ENCODE peak calls at places on chromosome 22, in seven cellular contexts. One of them, this sample, is unnamed.

GRCh38 chr22:37292641-37293040 is 10.3 kb downstream of the CYTH4 start:
- DNase-seq in activated T-helper 9 cell treated with anti-CD3 and anti-CD28 coated beads, Interleukin-2, amount 50 U/mL, for 16 hours: no peak
- DNase-seq in NCI-H2081: no peak
- DNase-seq in T-helper 9 cell: no peak
- DNase-seq in CD8-positive, alpha-beta memory T cell: no peak
- DNase-seq in DND-41: no peak
- DNase-seq in AG10803: no peak
- DNase-seq in this sample: no peak

GRCh38 chr22:48890693-48891554 is 936.7 kb downstream of the BRD1 start:
- DNase-seq in activated T-helper 9 cell treated with anti-CD3 and anti-CD28 coated beads, Interleukin-2, amount 50 U/mL, for 16 hours: no peak
- DNase-seq in NCI-H2081: no peak
- DNase-seq in T-helper 9 cell: no peak
- DNase-seq in CD8-positive, alpha-beta memory T cell: no peak
- DNase-seq in DND-41: no peak
- DNase-seq in AG10803: no peak
- DNase-seq in this sample: no peak

GRCh38 chr22:20909543-20910303 is 7.5 kb upstream of the CRKL start:
- DNase-seq in activated T-helper 9 cell treated with anti-CD3 and anti-CD28 coated beads, Interleukin-2, amount 50 U/mL, for 16 hours: no peak
- DNase-seq in NCI-H2081: no peak
- DNase-seq in T-helper 9 cell: no peak
- DNase-seq in CD8-positive, alpha-beta memory T cell: no peak
- DNase-seq in DND-41: no peak
- DNase-seq in AG10803: no peak
- DNase-seq in this sample: no peak

GRCh38 chr22:42585096-42585495 is 29.6 kb downstream of the POLDIP3 start:
- DNase-seq in activated T-helper 9 cell treated with anti-CD3 and anti-CD28 coated beads, Interleukin-2, amount 50 U/mL, for 16 hours: no peak
- DNase-seq in NCI-H2081: no peak
- DNase-seq in T-helper 9 cell: no peak
- DNase-seq in CD8-positive, alpha-beta memory T cell: no peak
- DNase-seq in DND-41: no peak
- DNase-seq in AG10803: no peak
- DNase-seq in this sample: no peak

GRCh38 chr22:18048441-18048898 is 24.1 kb upstream of the MICAL3 start:
- DNase-seq in activated T-helper 9 cell treated with anti-CD3 and anti-CD28 coated beads, Interleukin-2, amount 50 U/mL, for 16 hours: no peak
- DNase-seq in NCI-H2081: no peak
- DNase-seq in T-helper 9 cell: no peak
- DNase-seq in CD8-positive, alpha-beta memory T cell: no peak
- DNase-seq in DND-41: no peak
- DNase-seq in AG10803: peak; percentile 70
- DNase-seq in this sample: peak; percentile 56

GRCh38 chr22:48975886-48976285 is 851.8 kb downstream of the BRD1 start:
- DNase-seq in activated T-helper 9 cell treated with anti-CD3 and anti-CD28 coated beads, Interleukin-2, amount 50 U/mL, for 16 hours: no peak
- DNase-seq in NCI-H2081: no peak
- DNase-seq in T-helper 9 cell: no peak
- DNase-seq in CD8-positive, alpha-beta memory T cell: no peak
- DNase-seq in DND-41: no peak
- DNase-seq in AG10803: no peak
- DNase-seq in this sample: no peak

GRCh38 chr22:49900441-49901230 is 17.6 kb downstream of the ALG12 start:
- DNase-seq in activated T-helper 9 cell treated with anti-CD3 and anti-CD28 coated beads, Interleukin-2, amount 50 U/mL, for 16 hours: no peak
- DNase-seq in NCI-H2081: no peak
- DNase-seq in T-helper 9 cell: no peak
- DNase-seq in CD8-positive, alpha-beta memory T cell: no peak
- DNase-seq in DND-41: no peak
- DNase-seq in AG10803: no peak
- DNase-seq in this sample: no peak

GRCh38 chr22:38314992-38315800 is 2.0 kb downstream of the CSNK1E start:
- DNase-seq in activated T-helper 9 cell treated with anti-CD3 and anti-CD28 coated beads, Interleukin-2, amount 50 U/mL, for 16 hours: no peak
- DNase-seq in NCI-H2081: no peak
- DNase-seq in T-helper 9 cell: no peak
- DNase-seq in CD8-positive, alpha-beta memory T cell: peak; percentile 35
- DNase-seq in DND-41: peak; percentile 30
- DNase-seq in AG10803: peak; percentile 40
- DNase-seq in this sample: no peak

GRCh38 chr22:18113680-18114394 is 3.2 kb downstream of the TUBA8 start:
- DNase-seq in activated T-helper 9 cell treated with anti-CD3 and anti-CD28 coated beads, Interleukin-2, amount 50 U/mL, for 16 hours: no peak
- DNase-seq in NCI-H2081: no peak
- DNase-seq in T-helper 9 cell: no peak
- DNase-seq in CD8-positive, alpha-beta memory T cell: no peak
- DNase-seq in DND-41: no peak
- DNase-seq in AG10803: no peak
- DNase-seq in this sample: no peak

GRCh38 chr22:17569971-17570511 is 6.7 kb downstream of the SLC25A18 start:
- DNase-seq in activated T-helper 9 cell treated with anti-CD3 and anti-CD28 coated beads, Interleukin-2, amount 50 U/mL, for 16 hours: no peak
- DNase-seq in NCI-H2081: no peak
- DNase-seq in T-helper 9 cell: no peak
- DNase-seq in CD8-positive, alpha-beta memory T cell: no peak
- DNase-seq in DND-41: no peak
- DNase-seq in AG10803: no peak
- DNase-seq in this sample: no peak

GRCh38 chr22:43895986-43896645 is 4.3 kb upstream of the PNPLA5 start:
- DNase-seq in activated T-helper 9 cell treated with anti-CD3 and anti-CD28 coated beads, Interleukin-2, amount 50 U/mL, for 16 hours: no peak
- DNase-seq in NCI-H2081: no peak
- DNase-seq in T-helper 9 cell: no peak
- DNase-seq in CD8-positive, alpha-beta memory T cell: no peak
- DNase-seq in DND-41: no peak
- DNase-seq in AG10803: no peak
- DNase-seq in this sample: no peak

GRCh38 chr22:26860233-26860765 is 202.9 kb downstream of the MIAT start:
- DNase-seq in activated T-helper 9 cell treated with anti-CD3 and anti-CD28 coated beads, Interleukin-2, amount 50 U/mL, for 16 hours: no peak
- DNase-seq in NCI-H2081: no peak
- DNase-seq in T-helper 9 cell: no peak
- DNase-seq in CD8-positive, alpha-beta memory T cell: no peak
- DNase-seq in DND-41: no peak
- DNase-seq in AG10803: no peak
- DNase-seq in this sample: no peak

GRCh38 chr22:25823276-25823675 is 81.3 kb downstream of the MYO18B start:
- DNase-seq in activated T-helper 9 cell treated with anti-CD3 and anti-CD28 coated beads, Interleukin-2, amount 50 U/mL, for 16 hours: no peak
- DNase-seq in NCI-H2081: no peak
- DNase-seq in T-helper 9 cell: no peak
- DNase-seq in CD8-positive, alpha-beta memory T cell: no peak
- DNase-seq in DND-41: no peak
- DNase-seq in AG10803: no peak
- DNase-seq in this sample: no peak

GRCh38 chr22:38032681-38033521 is 24.3 kb upstream of the PICK1 start:
- DNase-seq in activated T-helper 9 cell treated with anti-CD3 and anti-CD28 coated beads, Interleukin-2, amount 50 U/mL, for 16 hours: no peak
- DNase-seq in NCI-H2081: no peak
- DNase-seq in T-helper 9 cell: no peak
- DNase-seq in CD8-positive, alpha-beta memory T cell: no peak
- DNase-seq in DND-41: no peak
- DNase-seq in AG10803: peak; percentile 68
- DNase-seq in this sample: peak; percentile 52

GRCh38 chr22:21975273-21975672 is 7.3 kb downstream of the TOP3B start:
- DNase-seq in activated T-helper 9 cell treated with anti-CD3 and anti-CD28 coated beads, Interleukin-2, amount 50 U/mL, for 16 hours: no peak
- DNase-seq in NCI-H2081: peak; percentile 6
- DNase-seq in T-helper 9 cell: no peak
- DNase-seq in CD8-positive, alpha-beta memory T cell: no peak
- DNase-seq in DND-41: no peak
- DNase-seq in AG10803: no peak
- DNase-seq in this sample: no peak

GRCh38 chr22:22883090-22883727 is 4.4 kb upstream of the IGLL5 start:
- DNase-seq in activated T-helper 9 cell treated with anti-CD3 and anti-CD28 coated beads, Interleukin-2, amount 50 U/mL, for 16 hours: no peak
- DNase-seq in NCI-H2081: no peak
- DNase-seq in T-helper 9 cell: no peak
- DNase-seq in CD8-positive, alpha-beta memory T cell: no peak
- DNase-seq in DND-41: no peak
- DNase-seq in AG10803: no peak
- DNase-seq in this sample: no peak

GRCh38 chr22:47166446-47167016 is 404.1 kb downstream of the TBC1D22A start:
- DNase-seq in activated T-helper 9 cell treated with anti-CD3 and anti-CD28 coated beads, Interleukin-2, amount 50 U/mL, for 16 hours: no peak
- DNase-seq in NCI-H2081: no peak
- DNase-seq in T-helper 9 cell: no peak
- DNase-seq in CD8-positive, alpha-beta memory T cell: no peak
- DNase-seq in DND-41: no peak
- DNase-seq in AG10803: no peak
- DNase-seq in this sample: no peak

GRCh38 chr22:41888638-41889200 is 26.2 kb downstream of the SHISA8 start:
- DNase-seq in activated T-helper 9 cell treated with anti-CD3 and anti-CD28 coated beads, Interleukin-2, amount 50 U/mL, for 16 hours: no peak
- DNase-seq in NCI-H2081: no peak
- DNase-seq in T-helper 9 cell: no peak
- DNase-seq in CD8-positive, alpha-beta memory T cell: no peak
- DNase-seq in DND-41: no peak
- DNase-seq in AG10803: peak; percentile 62
- DNase-seq in this sample: peak; percentile 62

GRCh38 chr22:41932353-41932752 is 5.7 kb upstream of the TNFRSF13C start:
- DNase-seq in activated T-helper 9 cell treated with anti-CD3 and anti-CD28 coated beads, Interleukin-2, amount 50 U/mL, for 16 hours: no peak
- DNase-seq in NCI-H2081: no peak
- DNase-seq in T-helper 9 cell: no peak
- DNase-seq in CD8-positive, alpha-beta memory T cell: no peak
- DNase-seq in DND-41: no peak
- DNase-seq in AG10803: no peak
- DNase-seq in this sample: no peak

GRCh38 chr22:30398685-30399680 is 2.2 kb downstream of the SEC14L2 start:
- DNase-seq in activated T-helper 9 cell treated with anti-CD3 and anti-CD28 coated beads, Interleukin-2, amount 50 U/mL, for 16 hours: no peak
- DNase-seq in NCI-H2081: no peak
- DNase-seq in T-helper 9 cell: no peak
- DNase-seq in CD8-positive, alpha-beta memory T cell: peak; percentile 21
- DNase-seq in DND-41: peak; percentile 85
- DNase-seq in AG10803: no peak
- DNase-seq in this sample: peak; percentile 35

GRCh38 chr22:40511604-40512003 is 124.9 kb downstream of the MRTFA start:
- DNase-seq in activated T-helper 9 cell treated with anti-CD3 and anti-CD28 coated beads, Interleukin-2, amount 50 U/mL, for 16 hours: no peak
- DNase-seq in NCI-H2081: no peak
- DNase-seq in T-helper 9 cell: no peak
- DNase-seq in CD8-positive, alpha-beta memory T cell: no peak
- DNase-seq in DND-41: no peak
- DNase-seq in AG10803: peak; percentile 54
- DNase-seq in this sample: no peak

GRCh38 chr22:37401401-37401859 is 25.8 kb downstream of the ELFN2 start:
- DNase-seq in activated T-helper 9 cell treated with anti-CD3 and anti-CD28 coated beads, Interleukin-2, amount 50 U/mL, for 16 hours: no peak
- DNase-seq in NCI-H2081: no peak
- DNase-seq in T-helper 9 cell: no peak
- DNase-seq in CD8-positive, alpha-beta memory T cell: no peak
- DNase-seq in DND-41: no peak
- DNase-seq in AG10803: peak; percentile 47
- DNase-seq in this sample: no peak

GRCh38 chr22:39518124-39518786 is 2.1 kb upstream of the ATF4 start:
- DNase-seq in activated T-helper 9 cell treated with anti-CD3 and anti-CD28 coated beads, Interleukin-2, amount 50 U/mL, for 16 hours: no peak
- DNase-seq in NCI-H2081: no peak
- DNase-seq in T-helper 9 cell: no peak
- DNase-seq in CD8-positive, alpha-beta memory T cell: no peak
- DNase-seq in DND-41: no peak
- DNase-seq in AG10803: no peak
- DNase-seq in this sample: no peak

GRCh38 chr22:26674211-26675190 is 17.1 kb downstream of the MIAT start:
- DNase-seq in activated T-helper 9 cell treated with anti-CD3 and anti-CD28 coated beads, Interleukin-2, amount 50 U/mL, for 16 hours: no peak
- DNase-seq in NCI-H2081: no peak
- DNase-seq in T-helper 9 cell: no peak
- DNase-seq in CD8-positive, alpha-beta memory T cell: no peak
- DNase-seq in DND-41: peak; percentile 44
- DNase-seq in AG10803: no peak
- DNase-seq in this sample: no peak

GRCh38 chr22:23749747-23750373 is 1.1 kb downstream of the ZNF70 start:
- DNase-seq in activated T-helper 9 cell treated with anti-CD3 and anti-CD28 coated beads, Interleukin-2, amount 50 U/mL, for 16 hours: no peak
- DNase-seq in NCI-H2081: no peak
- DNase-seq in T-helper 9 cell: no peak
- DNase-seq in CD8-positive, alpha-beta memory T cell: no peak
- DNase-seq in DND-41: no peak
- DNase-seq in AG10803: no peak
- DNase-seq in this sample: no peak

GRCh38 chr22:46036558-46037408 is 59.8 kb upstream of the WNT7B start:
- DNase-seq in activated T-helper 9 cell treated with anti-CD3 and anti-CD28 coated beads, Interleukin-2, amount 50 U/mL, for 16 hours: no peak
- DNase-seq in NCI-H2081: peak; percentile 66
- DNase-seq in T-helper 9 cell: no peak
- DNase-seq in CD8-positive, alpha-beta memory T cell: peak; percentile 73
- DNase-seq in DND-41: peak; percentile 48
- DNase-seq in AG10803: no peak
- DNase-seq in this sample: no peak

GRCh38 chr22:50276143-50276542 is 6.0 kb upstream of the MAPK11 start:
- DNase-seq in activated T-helper 9 cell treated with anti-CD3 and anti-CD28 coated beads, Interleukin-2, amount 50 U/mL, for 16 hours: peak; percentile 9
- DNase-seq in NCI-H2081: no peak
- DNase-seq in T-helper 9 cell: peak; percentile 40
- DNase-seq in CD8-positive, alpha-beta memory T cell: peak; percentile 40
- DNase-seq in DND-41: peak; percentile 56
- DNase-seq in AG10803: peak; percentile 75
- DNase-seq in this sample: peak; percentile 31

GRCh38 chr22:38788417-38788816 is 5.5 kb downstream of the DNAL4 start:
- DNase-seq in activated T-helper 9 cell treated with anti-CD3 and anti-CD28 coated beads, Interleukin-2, amount 50 U/mL, for 16 hours: no peak
- DNase-seq in NCI-H2081: no peak
- DNase-seq in T-helper 9 cell: no peak
- DNase-seq in CD8-positive, alpha-beta memory T cell: no peak
- DNase-seq in DND-41: no peak
- DNase-seq in AG10803: peak; percentile 96
- DNase-seq in this sample: peak; percentile 87

GRCh38 chr22:20229916-20230775 is 38.0 kb downstream of the RTN4R start:
- DNase-seq in activated T-helper 9 cell treated with anti-CD3 and anti-CD28 coated beads, Interleukin-2, amount 50 U/mL, for 16 hours: no peak
- DNase-seq in NCI-H2081: peak; percentile 42
- DNase-seq in T-helper 9 cell: no peak
- DNase-seq in CD8-positive, alpha-beta memory T cell: no peak
- DNase-seq in DND-41: no peak
- DNase-seq in AG10803: no peak
- DNase-seq in this sample: no peak

GRCh38 chr22:26589367-26589844 is 526 bp downstream of the TPST2 start:
- DNase-seq in activated T-helper 9 cell treated with anti-CD3 and anti-CD28 coated beads, Interleukin-2, amount 50 U/mL, for 16 hours: no peak
- DNase-seq in NCI-H2081: no peak
- DNase-seq in T-helper 9 cell: peak; percentile 13
- DNase-seq in CD8-positive, alpha-beta memory T cell: no peak
- DNase-seq in DND-41: peak; percentile 42
- DNase-seq in AG10803: peak; percentile 34
- DNase-seq in this sample: peak; percentile 45

GRCh38 chr22:44752285-44753188 is at the start of gene ARHGAP8:
- DNase-seq in activated T-helper 9 cell treated with anti-CD3 and anti-CD28 coated beads, Interleukin-2, amount 50 U/mL, for 16 hours: no peak
- DNase-seq in NCI-H2081: peak; percentile 36
- DNase-seq in T-helper 9 cell: no peak
- DNase-seq in CD8-positive, alpha-beta memory T cell: peak; percentile 13
- DNase-seq in DND-41: no peak
- DNase-seq in AG10803: no peak
- DNase-seq in this sample: no peak

GRCh38 chr22:47148510-47148909 is 386.1 kb downstream of the TBC1D22A start:
- DNase-seq in activated T-helper 9 cell treated with anti-CD3 and anti-CD28 coated beads, Interleukin-2, amount 50 U/mL, for 16 hours: no peak
- DNase-seq in NCI-H2081: no peak
- DNase-seq in T-helper 9 cell: no peak
- DNase-seq in CD8-positive, alpha-beta memory T cell: no peak
- DNase-seq in DND-41: no peak
- DNase-seq in AG10803: no peak
- DNase-seq in this sample: no peak

GRCh38 chr22:23536821-23537345 is 43.2 kb downstream of the IGLL1 start:
- DNase-seq in activated T-helper 9 cell treated with anti-CD3 and anti-CD28 coated beads, Interleukin-2, amount 50 U/mL, for 16 hours: no peak
- DNase-seq in NCI-H2081: no peak
- DNase-seq in T-helper 9 cell: no peak
- DNase-seq in CD8-positive, alpha-beta memory T cell: no peak
- DNase-seq in DND-41: no peak
- DNase-seq in AG10803: no peak
- DNase-seq in this sample: no peak

GRCh38 chr22:47266329-47266728 is 503.9 kb downstream of the TBC1D22A start:
- DNase-seq in activated T-helper 9 cell treated with anti-CD3 and anti-CD28 coated beads, Interleukin-2, amount 50 U/mL, for 16 hours: no peak
- DNase-seq in NCI-H2081: no peak
- DNase-seq in T-helper 9 cell: no peak
- DNase-seq in CD8-positive, alpha-beta memory T cell: no peak
- DNase-seq in DND-41: no peak
- DNase-seq in AG10803: no peak
- DNase-seq in this sample: no peak

GRCh38 chr22:29032584-29032983 is 29.0 kb downstream of the C22orf31 start:
- DNase-seq in activated T-helper 9 cell treated with anti-CD3 and anti-CD28 coated beads, Interleukin-2, amount 50 U/mL, for 16 hours: no peak
- DNase-seq in NCI-H2081: no peak
- DNase-seq in T-helper 9 cell: no peak
- DNase-seq in CD8-positive, alpha-beta memory T cell: no peak
- DNase-seq in DND-41: no peak
- DNase-seq in AG10803: no peak
- DNase-seq in this sample: no peak

GRCh38 chr22:46557736-46558480 is 20.5 kb upstream of the CELSR1 start:
- DNase-seq in activated T-helper 9 cell treated with anti-CD3 and anti-CD28 coated beads, Interleukin-2, amount 50 U/mL, for 16 hours: no peak
- DNase-seq in NCI-H2081: no peak
- DNase-seq in T-helper 9 cell: no peak
- DNase-seq in CD8-positive, alpha-beta memory T cell: no peak
- DNase-seq in DND-41: no peak
- DNase-seq in AG10803: no peak
- DNase-seq in this sample: no peak

GRCh38 chr22:46788426-46789168 is 26.1 kb downstream of the TBC1D22A start:
- DNase-seq in activated T-helper 9 cell treated with anti-CD3 and anti-CD28 coated beads, Interleukin-2, amount 50 U/mL, for 16 hours: no peak
- DNase-seq in NCI-H2081: no peak
- DNase-seq in T-helper 9 cell: no peak
- DNase-seq in CD8-positive, alpha-beta memory T cell: no peak
- DNase-seq in DND-41: no peak
- DNase-seq in AG10803: no peak
- DNase-seq in this sample: no peak

GRCh38 chr22:43198936-43199335 is 12.0 kb upstream of the TTLL12 start:
- DNase-seq in activated T-helper 9 cell treated with anti-CD3 and anti-CD28 coated beads, Interleukin-2, amount 50 U/mL, for 16 hours: no peak
- DNase-seq in NCI-H2081: no peak
- DNase-seq in T-helper 9 cell: no peak
- DNase-seq in CD8-positive, alpha-beta memory T cell: no peak
- DNase-seq in DND-41: no peak
- DNase-seq in AG10803: no peak
- DNase-seq in this sample: no peak

This sample was measured in AG08395.